ENCODE peak calls at places on chromosomes 5 and 9, in four cellular contexts. One of them, this sample, is unnamed.

GRCh38 chr9:68502279-68502678 is 38.4 kb downstream of the TMEM252 start:
- DNase-seq in mesenchymal stem cell: no peak
- DNase-seq in sigmoid colon: no peak
- DNase-seq in thoracic aorta: no peak
- DNase-seq in this sample: no peak

GRCh38 chr5:174454464-174454863 is 269.9 kb upstream of the MSX2 start:
- DNase-seq in mesenchymal stem cell: no peak
- DNase-seq in sigmoid colon: no peak
- DNase-seq in thoracic aorta: no peak
- DNase-seq in this sample: no peak

GRCh38 chr9:123424131-123424530 is 68.1 kb downstream of the CRB2 start:
- DNase-seq in mesenchymal stem cell: no peak
- DNase-seq in sigmoid colon: peak; percentile 55
- DNase-seq in thoracic aorta: no peak
- DNase-seq in this sample: no peak

GRCh38 chr5:40797273-40798011 is 732 bp downstream of the PRKAA1 start:
- DNase-seq in mesenchymal stem cell: peak; percentile 75
- DNase-seq in sigmoid colon: peak; percentile 87
- DNase-seq in thoracic aorta: peak; percentile 15
- DNase-seq in this sample: peak; percentile 86

GRCh38 chr9:98860871-98861293 is 53.4 kb downstream of the GALNT12 start:
- DNase-seq in mesenchymal stem cell: peak; percentile 88
- DNase-seq in sigmoid colon: peak; percentile 92
- DNase-seq in thoracic aorta: peak; percentile 43
- DNase-seq in this sample: peak; percentile 90

GRCh38 chr9:129487307-129487657 is 133.6 kb downstream of the C9orf50 start:
- DNase-seq in mesenchymal stem cell: peak; percentile 25
- DNase-seq in sigmoid colon: no peak
- DNase-seq in thoracic aorta: no peak
- DNase-seq in this sample: no peak

GRCh38 chr5:172683696-172684464 is 42.8 kb downstream of the NEURL1B start:
- DNase-seq in mesenchymal stem cell: no peak
- DNase-seq in sigmoid colon: no peak
- DNase-seq in thoracic aorta: no peak
- DNase-seq in this sample: no peak

GRCh38 chr9:19741178-19741577 is 47.7 kb downstream of the SLC24A2 start:
- DNase-seq in mesenchymal stem cell: no peak
- DNase-seq in sigmoid colon: no peak
- DNase-seq in thoracic aorta: no peak
- DNase-seq in this sample: no peak

GRCh38 chr5:147359551-147359950 is 124.7 kb downstream of the STK32A start:
- DNase-seq in mesenchymal stem cell: no peak
- DNase-seq in sigmoid colon: no peak
- DNase-seq in thoracic aorta: no peak
- DNase-seq in this sample: no peak

GRCh38 chr5:25448190-25448621 is 803.4 kb upstream of the CDH10 start:
- DNase-seq in mesenchymal stem cell: no peak
- DNase-seq in sigmoid colon: no peak
- DNase-seq in thoracic aorta: no peak
- DNase-seq in this sample: no peak

GRCh38 chr5:124996764-124997077 is 250.3 kb upstream of the ZNF608 start:
- DNase-seq in mesenchymal stem cell: peak; percentile 26
- DNase-seq in sigmoid colon: no peak
- DNase-seq in thoracic aorta: no peak
- DNase-seq in this sample: no peak

GRCh38 chr5:71662381-71662780 is 56.7 kb upstream of the CARTPT start:
- DNase-seq in mesenchymal stem cell: no peak
- DNase-seq in sigmoid colon: no peak
- DNase-seq in thoracic aorta: no peak
- DNase-seq in this sample: no peak

GRCh38 chr9:93225892-93226291 is 42.0 kb downstream of the WNK2 start:
- DNase-seq in mesenchymal stem cell: no peak
- DNase-seq in sigmoid colon: no peak
- DNase-seq in thoracic aorta: no peak
- DNase-seq in this sample: no peak

GRCh38 chr5:72151169-72151568 is 43.9 kb downstream of the MAP1B start:
- DNase-seq in mesenchymal stem cell: no peak
- DNase-seq in sigmoid colon: no peak
- DNase-seq in thoracic aorta: no peak
- DNase-seq in this sample: peak; percentile 19

GRCh38 chr9:97293207-97293721 is 14.2 kb upstream of the CCDC180 start:
- DNase-seq in mesenchymal stem cell: peak; percentile 27
- DNase-seq in sigmoid colon: no peak
- DNase-seq in thoracic aorta: no peak
- DNase-seq in this sample: peak; percentile 27

GRCh38 chr9:77815260-77815659 is 167.1 kb upstream of the GNA14 start:
- DNase-seq in mesenchymal stem cell: no peak
- DNase-seq in sigmoid colon: no peak
- DNase-seq in thoracic aorta: no peak
- DNase-seq in this sample: no peak

GRCh38 chr5:35136386-35136785 is 88.6 kb upstream of the AGXT2 start:
- DNase-seq in mesenchymal stem cell: peak; percentile 89
- DNase-seq in sigmoid colon: no peak
- DNase-seq in thoracic aorta: no peak
- DNase-seq in this sample: peak; percentile 84

GRCh38 chr9:135819905-135820304 is 87.4 kb downstream of the CAMSAP1 start:
- DNase-seq in mesenchymal stem cell: no peak
- DNase-seq in sigmoid colon: no peak
- DNase-seq in thoracic aorta: no peak
- DNase-seq in this sample: no peak

GRCh38 chr9:132823370-132824144 is 54.5 kb downstream of the AK8 start:
- DNase-seq in mesenchymal stem cell: no peak
- DNase-seq in sigmoid colon: peak; percentile 35
- DNase-seq in thoracic aorta: no peak
- DNase-seq in this sample: no peak

GRCh38 chr9:124758691-124759090 is 12.4 kb downstream of the NR6A1 start:
- DNase-seq in mesenchymal stem cell: no peak
- DNase-seq in sigmoid colon: no peak
- DNase-seq in thoracic aorta: no peak
- DNase-seq in this sample: no peak

GRCh38 chr9:136829412-136829811 is 12.9 kb upstream of the AJM1 start:
- DNase-seq in mesenchymal stem cell: no peak
- DNase-seq in sigmoid colon: no peak
- DNase-seq in thoracic aorta: no peak
- DNase-seq in this sample: no peak

GRCh38 chr5:168734657-168735344 is 155.6 kb upstream of the PANK3 start:
- DNase-seq in mesenchymal stem cell: peak; percentile 8
- DNase-seq in sigmoid colon: peak; percentile 78
- DNase-seq in thoracic aorta: peak; percentile 53
- DNase-seq in this sample: peak; percentile 23

GRCh38 chr5:74199436-74200210 is 440.9 kb downstream of the ENC1 start:
- DNase-seq in mesenchymal stem cell: peak; percentile 54
- DNase-seq in sigmoid colon: no peak
- DNase-seq in thoracic aorta: no peak
- DNase-seq in this sample: no peak

GRCh38 chr5:160467555-160468418 is 46.1 kb downstream of the PTTG1 start:
- DNase-seq in mesenchymal stem cell: peak; percentile 51
- DNase-seq in sigmoid colon: peak; percentile 81
- DNase-seq in thoracic aorta: no peak
- DNase-seq in this sample: peak; percentile 83

GRCh38 chr9:14011799-14012560 is 302.0 kb downstream of the NFIB start:
- DNase-seq in mesenchymal stem cell: no peak
- DNase-seq in sigmoid colon: no peak
- DNase-seq in thoracic aorta: no peak
- DNase-seq in this sample: no peak

GRCh38 chr9:112475318-112475717 is 11.3 kb upstream of the KIAA1958 start:
- DNase-seq in mesenchymal stem cell: no peak
- DNase-seq in sigmoid colon: no peak
- DNase-seq in thoracic aorta: no peak
- DNase-seq in this sample: no peak

GRCh38 chr9:127360829-127361228 is 36.1 kb upstream of the SLC2A8 start:
- DNase-seq in mesenchymal stem cell: peak; percentile 26
- DNase-seq in sigmoid colon: no peak
- DNase-seq in thoracic aorta: no peak
- DNase-seq in this sample: peak; percentile 33

GRCh38 chr9:126217121-126217520 is 109.5 kb upstream of the MVB12B start:
- DNase-seq in mesenchymal stem cell: no peak
- DNase-seq in sigmoid colon: no peak
- DNase-seq in thoracic aorta: no peak
- DNase-seq in this sample: no peak

DNA sequence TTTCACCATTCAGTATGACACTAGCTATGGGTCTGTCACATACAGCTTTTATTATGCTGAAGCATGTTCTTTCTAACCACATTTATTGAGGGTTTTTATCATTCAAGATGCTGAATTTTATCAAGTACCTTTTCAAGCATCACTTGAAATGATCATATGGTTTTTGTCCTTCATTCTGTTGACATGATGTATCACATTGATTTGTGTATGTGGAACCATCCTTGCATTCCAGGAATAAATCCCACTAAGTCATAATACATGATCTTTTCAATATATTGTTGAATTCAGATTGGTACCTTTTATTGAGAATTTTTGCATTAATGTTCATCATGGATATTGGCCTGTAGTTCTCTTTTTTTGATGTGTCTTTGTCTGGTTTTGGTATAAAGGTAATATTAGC is 317.4 kb downstream of the NNT start:
- DNase-seq in mesenchymal stem cell: no peak
- DNase-seq in sigmoid colon: no peak
- DNase-seq in thoracic aorta: no peak
- DNase-seq in this sample: no peak
- H3K9me3 ChIP-seq in mesenchymal stem cell: peaks cover 11% of the 10 kb centered on the region
- H3K9me3 ChIP-seq in sigmoid colon: no peaks in the 10 kb centered on the region
- H3K9me3 ChIP-seq in thoracic aorta: no peaks in the 10 kb centered on the region
- H3K9me3 ChIP-seq in this sample: peaks cover 12% of the 10 kb centered on the region

GRCh38 chr9:107731115-107731762 is 241.7 kb upstream of the KLF4 start:
- DNase-seq in mesenchymal stem cell: no peak
- DNase-seq in sigmoid colon: no peak
- DNase-seq in thoracic aorta: no peak
- DNase-seq in this sample: no peak

GRCh38 chr9:107734231-107735014 is 244.9 kb upstream of the KLF4 start:
- DNase-seq in mesenchymal stem cell: no peak
- DNase-seq in sigmoid colon: peak; percentile 72
- DNase-seq in thoracic aorta: no peak
- DNase-seq in this sample: peak; percentile 74

GRCh38 chr9:107730691-107731090 is 241.1 kb upstream of the KLF4 start:
- DNase-seq in mesenchymal stem cell: no peak
- DNase-seq in sigmoid colon: no peak
- DNase-seq in thoracic aorta: no peak
- DNase-seq in this sample: no peak

GRCh38 chr9:107733530-107733907 is 243.9 kb upstream of the KLF4 start:
- DNase-seq in mesenchymal stem cell: no peak
- DNase-seq in sigmoid colon: peak; percentile 90
- DNase-seq in thoracic aorta: no peak
- DNase-seq in this sample: peak; percentile 50

DNA sequence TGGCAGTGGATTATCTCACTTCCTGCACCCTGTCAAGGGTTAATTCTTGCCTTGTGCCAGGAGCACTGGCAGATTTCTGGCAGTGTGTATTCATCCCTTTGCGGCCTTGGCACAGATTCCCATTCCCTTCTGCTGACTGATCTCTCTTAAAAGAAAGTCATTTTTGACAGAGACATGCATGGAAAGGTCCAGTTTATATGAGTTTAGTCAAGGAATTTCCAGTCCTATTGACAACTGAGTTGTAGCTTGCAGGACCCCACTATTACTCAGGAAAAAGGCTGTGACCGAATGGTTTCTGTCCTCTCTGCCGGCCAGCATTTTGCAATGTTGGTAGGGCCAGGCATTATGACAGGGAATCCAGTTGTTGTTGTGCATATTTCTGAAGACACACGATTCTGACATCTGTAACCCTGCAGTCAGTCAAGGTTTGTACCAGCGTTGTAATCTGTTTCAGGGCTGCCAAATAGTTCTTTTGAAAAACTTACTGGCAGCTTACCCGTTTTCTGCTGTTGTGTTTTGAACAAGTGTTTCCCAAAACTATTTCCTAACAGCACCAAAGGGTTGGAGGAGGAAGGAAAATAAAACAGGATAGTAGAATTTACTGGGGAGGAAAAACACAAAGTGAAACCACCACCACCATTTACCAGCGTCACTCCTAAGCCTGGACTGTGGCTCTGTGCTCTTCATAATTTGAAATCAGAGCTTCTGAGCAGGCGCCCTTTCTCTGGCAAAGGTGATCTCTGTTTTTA is 243.4 kb upstream of the KLF4 start:
- DNase-seq in mesenchymal stem cell: no peak
- DNase-seq in sigmoid colon: peak; percentile 82
- DNase-seq in thoracic aorta: no peak
- DNase-seq in this sample: peak; percentile 93
- H3K4me3 ChIP-seq in mesenchymal stem cell: no peak overlapping the region
- H3K4me3 ChIP-seq in sigmoid colon: peak overlapping the region; percentile 10
- H3K4me3 ChIP-seq in thoracic aorta: peak overlapping the region; percentile 58
- H3K4me3 ChIP-seq in this sample: peak overlapping the region; percentile 24

GRCh38 chr9:137986268-137987099 is 108.9 kb downstream of the CACNA1B start:
- DNase-seq in mesenchymal stem cell: no peak
- DNase-seq in sigmoid colon: no peak
- DNase-seq in thoracic aorta: no peak
- DNase-seq in this sample: no peak
- H3K9me3 ChIP-seq in mesenchymal stem cell: no peaks in the 10 kb centered on the region
- H3K9me3 ChIP-seq in sigmoid colon: no peaks in the 10 kb centered on the region
- H3K9me3 ChIP-seq in thoracic aorta: no peaks in the 10 kb centered on the region
- H3K9me3 ChIP-seq in this sample: no peaks in the 10 kb centered on the region

GRCh38 chr9:95311956-95312355 is 5.6 kb downstream of the FANCC start:
- DNase-seq in mesenchymal stem cell: no peak
- DNase-seq in sigmoid colon: no peak
- DNase-seq in thoracic aorta: no peak
- DNase-seq in this sample: no peak

GRCh38 chr9:95316794-95317118 is 753 bp downstream of the FANCC start:
- DNase-seq in mesenchymal stem cell: peak; percentile 81
- DNase-seq in sigmoid colon: peak; percentile 86
- DNase-seq in thoracic aorta: peak; percentile 7
- DNase-seq in this sample: peak; percentile 93

GRCh38 chr9:95315108-95315746 is 2.3 kb downstream of the FANCC start:
- DNase-seq in mesenchymal stem cell: no peak
- DNase-seq in sigmoid colon: no peak
- DNase-seq in thoracic aorta: no peak
- DNase-seq in this sample: no peak

GRCh38 chr9:95316274-95316673 is 1.2 kb downstream of the FANCC start:
- DNase-seq in mesenchymal stem cell: no peak
- DNase-seq in sigmoid colon: no peak
- DNase-seq in thoracic aorta: no peak
- DNase-seq in this sample: no peak

DNA sequence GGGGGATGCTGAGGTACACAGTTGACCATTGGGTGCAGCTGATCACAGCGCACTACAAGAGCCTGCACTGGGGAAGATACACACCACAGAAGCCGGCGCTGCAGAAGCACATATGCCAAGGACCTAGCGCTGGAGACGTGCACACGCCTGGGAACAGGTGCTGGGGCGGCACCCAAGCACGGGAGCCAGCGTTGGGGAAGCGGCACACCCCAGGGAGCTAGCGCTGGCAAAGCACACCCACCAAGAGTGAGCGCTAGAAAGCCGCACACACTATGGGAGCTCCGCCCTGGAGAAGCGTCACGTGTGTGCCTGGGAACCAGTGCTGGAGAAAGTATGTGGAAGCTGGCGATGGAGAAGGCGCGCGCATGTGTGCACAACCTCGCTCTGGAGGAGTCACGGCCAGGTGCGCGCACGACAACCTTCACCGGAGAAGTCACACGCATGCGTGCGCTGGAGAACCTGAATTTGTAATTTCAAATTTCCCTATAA is 4.5 kb downstream of the FANCC start:
- DNase-seq in mesenchymal stem cell: peak; percentile 59
- DNase-seq in sigmoid colon: peak; percentile 73
- DNase-seq in thoracic aorta: no peak
- DNase-seq in this sample: peak; percentile 91
- H3K4me3 ChIP-seq in mesenchymal stem cell: peak overlapping the region; percentile 27
- H3K4me3 ChIP-seq in sigmoid colon: peak overlapping the region; percentile 38
- H3K4me3 ChIP-seq in thoracic aorta: peak overlapping the region; percentile 60
- H3K4me3 ChIP-seq in this sample: peak overlapping the region; percentile 36

This sample was measured in MG63.